ENCODE peak calls at places on chromosomes 3 and 15, in ten cellular contexts. U, D, I, Y, L, H, W, V, P and E are unnamed samples.

GRCh38 chr3:124558898-124559649 is 171.2 kb upstream of the UMPS start:
- ATAC-seq in U (no peak), D (peak), I (no peak), Y (peak), L (peak), H (no peak), W (no peak), V (no peak), P (no peak), E (no peak)

GRCh38 chr3:194632983-194633348 is 253 bp downstream of the TMEM44 start:
- ATAC-seq in U (peak), D (no peak), I (peak), Y (peak), L (peak), H (peak), W (no peak), V (peak), P (peak), E (peak)

GRCh38 chr15:95603802-95604201 is 726.7 kb upstream of the NR2F2 start:
- ATAC-seq in U (no peak), D (no peak), I (no peak), Y (no peak), L (no peak), H (no peak), W (no peak), V (no peak), P (no peak), E (no peak)

GRCh38 chr15:53625962-53626845 is 133.3 kb downstream of the WDR72 start:
- ATAC-seq in U (no peak), D (no peak), I (no peak), Y (no peak), L (no peak), H (no peak), W (no peak), V (no peak), P (no peak), E (no peak)

GRCh38 chr15:71055461-71055860 is 59.8 kb upstream of the THSD4 start:
- ATAC-seq in U (no peak), D (no peak), I (no peak), Y (no peak), L (no peak), H (no peak), W (no peak), V (no peak), P (no peak), E (no peak)

GRCh38 chr3:48597408-48597800 is 2.3 kb upstream of the COL7A1 start:
- ATAC-seq in U (no peak), D (no peak), I (no peak), Y (no peak), L (no peak), H (no peak), W (no peak), V (no peak), P (no peak), E (no peak)

GRCh38 chr3:9808345-9809037 is 1.6 kb upstream of the TTLL3 start:
- ATAC-seq in U (peak), D (no peak), I (peak), Y (no peak), L (peak), H (peak), W (peak), V (peak), P (peak), E (peak)

GRCh38 chr15:101328001-101328400 is 33.0 kb upstream of the SNRPA1 start:
- ATAC-seq in U (no peak), D (no peak), I (no peak), Y (no peak), L (no peak), H (no peak), W (no peak), V (no peak), P (no peak), E (no peak)

GRCh38 chr3:43448098-43448497 is 161.8 kb downstream of the SNRK start:
- ATAC-seq in U (peak), D (no peak), I (no peak), Y (no peak), L (no peak), H (peak), W (no peak), V (no peak), P (no peak), E (no peak)

GRCh38 chr3:122966045-122966444 is 61.5 kb downstream of the SEMA5B start:
- ATAC-seq in U (peak), D (no peak), I (no peak), Y (no peak), L (no peak), H (no peak), W (no peak), V (no peak), P (no peak), E (no peak)

GRCh38 chr3:128555881-128556280 is 62.9 kb upstream of the GATA2 start:
- ATAC-seq in U (no peak), D (no peak), I (no peak), Y (no peak), L (no peak), H (no peak), W (no peak), V (no peak), P (no peak), E (no peak)

GRCh38 chr3:88149146-88149515 is 628 bp upstream of the C3orf38 start:
- ATAC-seq in U (peak), D (peak), I (peak), Y (peak), L (peak), H (peak), W (peak), V (peak), P (no peak), E (peak)

GRCh38 chr3:154972951-154973350 is 107.2 kb upstream of the MME start:
- ATAC-seq in U (no peak), D (no peak), I (no peak), Y (no peak), L (no peak), H (no peak), W (no peak), V (no peak), P (no peak), E (no peak)

GRCh38 chr3:13470894-13471574 is 9.1 kb upstream of the HDAC11 start:
- ATAC-seq in U (no peak), D (no peak), I (no peak), Y (no peak), L (no peak), H (no peak), W (no peak), V (no peak), P (no peak), E (no peak)

GRCh38 chr3:43246956-43247355 is 39.4 kb upstream of the SNRK start:
- ATAC-seq in U (peak), D (no peak), I (no peak), Y (no peak), L (peak), H (peak), W (no peak), V (peak), P (peak), E (no peak)

GRCh38 chr15:47731230-47731629 is 13.9 kb downstream of the SEMA6D start:
- ATAC-seq in U (no peak), D (no peak), I (no peak), Y (no peak), L (no peak), H (no peak), W (no peak), V (no peak), P (no peak), E (no peak)

GRCh38 chr3:112627419-112627818 is 13.5 kb downstream of the CCDC80 start:
- ATAC-seq in U (no peak), D (no peak), I (no peak), Y (no peak), L (peak), H (no peak), W (no peak), V (no peak), P (no peak), E (no peak)